ENCODE peak calls at places on chromosomes 1 and 21, in four cellular contexts. Y, J, E and P are unnamed samples.

GRCh38 chr1:213419369-213420030 is 368.5 kb downstream of the RPS6KC1 start:
- DNase-seq in J (no peak), Y (no peak), E (no peak), P (no peak)

GRCh38 chr1:48492392-48492791 is 20.4 kb upstream of the SPATA6 start:
- DNase-seq in Y (no peak), E (no peak), J (no peak), P (no peak)

GRCh38 chr1:16048573-16049189 is 5.1 kb downstream of the CLCNKB start:
- DNase-seq in Y (no peak), J (peak; percentile 14), E (peak; percentile 57), P (no peak)

GRCh38 chr1:234841710-234842231 is 231.8 kb upstream of the IRF2BP2 start:
- DNase-seq in J (no peak), Y (no peak), E (no peak), P (no peak)

GRCh38 chr1:109198043-109198695 is 15.5 kb upstream of the SARS1 start:
- DNase-seq in E (no peak), J (peak; percentile 98), Y (peak; percentile 59), P (peak; percentile 65)

GRCh38 chr1:37498872-37499617 is 15.5 kb downstream of the MEAF6 start:
- DNase-seq in J (peak; percentile 54), E (no peak), Y (no peak), P (peak; percentile 63)

GRCh38 chr21:27825035-27825434 is 858.1 kb upstream of the ADAMTS5 start:
- DNase-seq in Y (no peak), J (no peak), E (no peak), P (no peak)

GRCh38 chr1:158150512-158150911 is 30.2 kb upstream of the CD1D start:
- DNase-seq in E (no peak), J (no peak), Y (no peak), P (no peak)

GRCh38 chr1:45722809-45723208 is 27.6 kb downstream of the IPP start:
- DNase-seq in J (no peak), E (no peak), Y (no peak), P (no peak)

GRCh38 chr1:72704841-72705477 is 422.6 kb upstream of the NEGR1 start:
- DNase-seq in J (no peak), Y (no peak), E (no peak), P (no peak)

DNA sequence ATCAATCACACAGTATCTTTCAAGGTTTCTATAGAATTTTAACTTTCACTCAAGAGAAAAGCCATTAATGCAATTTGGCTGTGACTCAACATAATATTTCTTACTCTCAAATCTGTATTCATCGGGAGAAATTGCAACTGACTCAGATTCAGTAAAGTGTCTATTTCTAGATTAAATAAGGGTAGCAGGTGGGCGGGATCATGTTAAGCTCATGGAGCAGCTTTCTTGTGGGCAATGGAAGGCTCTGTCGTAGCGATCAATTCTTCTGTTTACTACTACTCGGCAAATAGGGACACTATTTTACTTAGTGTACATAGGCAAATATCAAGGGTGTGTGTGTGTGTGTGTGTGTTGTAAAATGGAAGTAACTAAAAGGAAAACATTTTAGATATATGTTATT is 423.6 kb upstream of the NEGR1 start:
- DNase-seq in Y (no peak), E (no peak), J (no peak), P (no peak)
- H3K4me3 ChIP-seq in Y (no peak overlapping the region), E (no peak overlapping the region), J (no peak overlapping the region), P (no peak overlapping the region)

GRCh38 chr1:224735159-224735558 is 119.0 kb downstream of the CNIH3 start:
- DNase-seq in E (no peak), J (no peak), Y (no peak), P (no peak)
- H3K4me3 ChIP-seq in E (no peak overlapping the region), J (no peak overlapping the region), Y (no peak overlapping the region), P (no peak overlapping the region)

GRCh38 chr1:51188230-51188629 is 47.8 kb upstream of the RNF11 start:
- DNase-seq in E (no peak), J (no peak), Y (no peak), P (no peak)

GRCh38 chr1:51192213-51192843 is 43.7 kb upstream of the RNF11 start:
- DNase-seq in J (peak; percentile 67), E (peak; percentile 20), Y (peak; percentile 20), P (peak; percentile 59)

GRCh38 chr1:51189421-51190073 is 46.5 kb upstream of the RNF11 start:
- DNase-seq in E (no peak), Y (peak; percentile 14), J (peak; percentile 63), P (peak; percentile 54)

GRCh38 chr1:51193564-51193963 is 42.5 kb upstream of the RNF11 start:
- DNase-seq in E (no peak), J (no peak), Y (no peak), P (no peak)

DNA sequence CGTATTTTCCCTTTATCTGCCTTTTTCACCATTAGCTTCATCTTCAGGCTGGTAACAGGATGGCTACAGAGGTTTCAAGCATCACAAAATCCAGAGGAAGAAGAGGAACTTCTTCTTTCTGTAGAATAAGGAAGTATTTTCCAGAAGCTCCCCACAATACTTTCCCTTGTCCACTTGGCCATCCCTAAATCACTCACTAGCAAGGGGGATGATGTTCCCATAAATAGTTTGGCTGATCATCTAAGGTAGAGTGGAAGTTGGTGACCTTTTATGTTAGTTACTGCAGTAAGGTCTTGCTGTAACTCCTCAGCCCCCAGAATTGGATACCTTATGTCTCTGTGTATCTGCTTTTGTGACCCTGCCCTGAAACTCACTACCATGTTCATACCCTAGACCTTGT is 45.1 kb upstream of the RNF11 start:
- DNase-seq in E (no peak), Y (no peak), J (no peak), P (no peak)
- H3K4me3 ChIP-seq in E (no peak overlapping the region), Y (no peak overlapping the region), J (no peak overlapping the region), P (no peak overlapping the region)

GRCh38 chr1:203309115-203309429 is 3.8 kb downstream of the BTG2 start:
- DNase-seq in Y (no peak), J (no peak), E (no peak), P (no peak)
- H3K4me3 ChIP-seq in Y (no peak overlapping the region), J (no peak overlapping the region), E (peak overlapping the region; percentile 96), P (no peak overlapping the region)